ENCODE peak calls at places on chromosome 17, in nine cellular contexts. A is heart right ventricle, M is kidney, Q is HFFc6, P is fibroblast of lung, G is lower leg skin, S is neural progenitor cell, J is choroid plexus epithelial cell, C is foreskin fibroblast. W is an unnamed sample.

GRCh38 chr17:50693041-50693682 is 14.6 kb downstream of the ANKRD40 start:
- DNase-seq in A (no peak), M (no peak), Q (peak), P (peak), G (no peak), S (no peak), J (peak), C (peak), W (no peak)

GRCh38 chr17:2054262-2054739 is 602 bp upstream of the HIC1 start:
- DNase-seq in A (no peak), M (peak), Q (peak), P (peak), G (no peak), S (no peak), J (peak), C (peak), W (no peak)

GRCh38 chr17:73013816-73014663 is 78.4 kb downstream of the SLC39A11 start:
- DNase-seq in A (no peak), M (no peak), Q (peak), P (peak), G (no peak), S (peak), J (peak), C (peak), W (no peak)

GRCh38 chr17:61463068-61463980 is 11.1 kb downstream of the TBX4 start:
- DNase-seq in A (no peak), M (no peak), Q (no peak), P (no peak), G (no peak), S (no peak), J (no peak), C (peak), W (peak)

GRCh38 chr17:47785538-47786123 is 36.0 kb downstream of the OSBPL7 start:
- DNase-seq in A (no peak), M (no peak), Q (no peak), P (peak), G (no peak), S (peak), J (peak), C (peak), W (no peak)

GRCh38 chr17:80760501-80760900 is 215.9 kb downstream of the RPTOR start:
- DNase-seq in A (no peak), M (no peak), Q (no peak), P (no peak), G (no peak), S (no peak), J (no peak), C (no peak), W (no peak)

GRCh38 chr17:43530303-43531081 is 15.6 kb downstream of the ETV4 start:
- DNase-seq in A (peak), M (peak), Q (peak), P (peak), G (no peak), S (peak), J (peak), C (peak), W (peak)

GRCh38 chr17:81998222-81998621 is 20.8 kb downstream of the ASPSCR1 start:
- DNase-seq in A (no peak), M (no peak), Q (no peak), P (no peak), G (no peak), S (no peak), J (no peak), C (no peak), W (no peak)

GRCh38 chr17:45351831-45352230 is 35.0 kb upstream of the MAP3K14 start:
- DNase-seq in A (no peak), M (no peak), Q (no peak), P (no peak), G (no peak), S (no peak), J (no peak), C (no peak), W (no peak)

GRCh38 chr17:51298508-51299371 is 38.4 kb downstream of the UTP18 start:
- DNase-seq in A (no peak), M (no peak), Q (peak), P (peak), G (no peak), S (peak), J (peak), C (peak), W (no peak)

GRCh38 chr17:78661092-78661770 is 84.0 kb upstream of the DNAH17 start:
- DNase-seq in A (no peak), M (no peak), Q (no peak), P (no peak), G (no peak), S (no peak), J (no peak), C (peak), W (peak)

GRCh38 chr17:82273327-82274133 is at the start of gene CSNK1D:
- DNase-seq in A (peak), M (peak), Q (peak), P (peak), G (peak), S (peak), J (peak), C (peak), W (no peak)

GRCh38 chr17:43338886-43339516 is 59.8 kb upstream of the ARL4D start:
- DNase-seq in A (peak), M (peak), Q (peak), P (peak), G (no peak), S (peak), J (peak), C (peak), W (no peak)

GRCh38 chr17:8619294-8619693 is 11.2 kb downstream of the MYH10 start:
- DNase-seq in A (no peak), M (no peak), Q (no peak), P (no peak), G (no peak), S (no peak), J (no peak), C (no peak), W (no peak)

GRCh38 chr17:62848334-62848733 is 40.2 kb upstream of the MARCHF10 start:
- DNase-seq in A (no peak), M (no peak), Q (no peak), P (no peak), G (no peak), S (no peak), J (no peak), C (no peak), W (no peak)

GRCh38 chr17:30378191-30378796 is 433 bp upstream of the CPD start:
- DNase-seq in A (peak), M (peak), Q (no peak), P (no peak), G (no peak), S (peak), J (peak), C (peak), W (no peak)

GRCh38 chr17:4968916-4969550 is 1.4 kb upstream of the SPAG7 start:
- DNase-seq in A (no peak), M (peak), Q (peak), P (peak), G (no peak), S (peak), J (peak), C (peak), W (no peak)

GRCh38 chr17:76408037-76408849 is 23.8 kb downstream of the SPHK1 start:
- DNase-seq in A (peak), M (no peak), Q (peak), P (peak), G (no peak), S (peak), J (peak), C (peak), W (peak)

GRCh38 chr17:83109386-83109785 is 30.0 kb downstream of the METRNL start:
- DNase-seq in A (no peak), M (no peak), Q (no peak), P (no peak), G (no peak), S (no peak), J (no peak), C (no peak), W (no peak)

GRCh38 chr17:22310717-22311686 is 618.7 kb downstream of the KCNJ18 start:
- DNase-seq in A (no peak), M (no peak), Q (no peak), P (no peak), G (no peak), S (no peak), J (no peak), C (no peak), W (no peak)

GRCh38 chr17:79803997-79804855 is 7.3 kb upstream of the CBX8 start:
- DNase-seq in A (no peak), M (no peak), Q (no peak), P (peak), G (no peak), S (peak), J (no peak), C (peak), W (no peak)

DNA sequence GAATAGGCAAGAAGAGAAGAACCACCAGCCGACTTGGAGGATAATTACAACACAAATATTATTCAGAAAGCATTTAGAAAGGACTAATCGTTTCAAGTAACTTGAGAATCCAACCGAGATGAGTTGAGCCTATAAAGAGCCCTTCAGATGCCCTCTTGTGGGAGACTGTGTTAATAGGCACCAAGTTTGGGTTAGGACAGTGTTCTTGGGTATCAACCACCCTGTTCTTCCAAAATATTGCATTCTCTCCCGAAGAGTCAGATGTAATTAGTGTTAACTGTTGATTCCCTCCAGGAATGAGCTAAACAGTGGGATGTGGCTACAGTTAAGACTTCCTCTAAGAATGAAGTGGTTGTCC is 87.8 kb upstream of the NOL11 start:
- DNase-seq in A (no peak), M (no peak), Q (peak), P (peak), G (no peak), S (peak), J (peak), C (peak), W (no peak)
- TF ChIP-seq CTCF in A (peak), M (peak), Q (peak), P (peak), G (no peak), S (peak), J (peak), C (peak), W (peak)

GRCh38 chr17:791807-792206 is 9.7 kb downstream of the MRM3 start:
- DNase-seq in A (no peak), M (peak), Q (no peak), P (no peak), G (no peak), S (no peak), J (no peak), C (no peak), W (peak)
- TF ChIP-seq CTCF in A (no peak), M (no peak), Q (no peak), P (no peak), G (no peak), S (no peak), J (no peak), C (no peak), W (no peak)

GRCh38 chr17:14044702-14045101 is 24.6 kb upstream of the COX10 start:
- DNase-seq in A (no peak), M (no peak), Q (no peak), P (no peak), G (no peak), S (no peak), J (no peak), C (no peak), W (no peak)

GRCh38 chr17:14046978-14047377 is 22.3 kb upstream of the COX10 start:
- DNase-seq in A (no peak), M (no peak), Q (no peak), P (no peak), G (no peak), S (no peak), J (no peak), C (no peak), W (no peak)

GRCh38 chr17:14047591-14047990 is 21.7 kb upstream of the COX10 start:
- DNase-seq in A (no peak), M (no peak), Q (no peak), P (no peak), G (no peak), S (no peak), J (no peak), C (no peak), W (no peak)

GRCh38 chr17:14050616-14051015 is 18.7 kb upstream of the COX10 start:
- DNase-seq in A (no peak), M (no peak), Q (no peak), P (no peak), G (no peak), S (no peak), J (no peak), C (no peak), W (no peak)

GRCh38 chr17:14048169-14048568 is 21.1 kb upstream of the COX10 start:
- DNase-seq in A (no peak), M (no peak), Q (no peak), P (no peak), G (no peak), S (peak), J (no peak), C (peak), W (no peak)
- TF ChIP-seq CTCF in A (no peak), M (no peak), Q (peak), P (peak), G (no peak), S (peak), J (peak), C (no peak), W (peak)

DNA sequence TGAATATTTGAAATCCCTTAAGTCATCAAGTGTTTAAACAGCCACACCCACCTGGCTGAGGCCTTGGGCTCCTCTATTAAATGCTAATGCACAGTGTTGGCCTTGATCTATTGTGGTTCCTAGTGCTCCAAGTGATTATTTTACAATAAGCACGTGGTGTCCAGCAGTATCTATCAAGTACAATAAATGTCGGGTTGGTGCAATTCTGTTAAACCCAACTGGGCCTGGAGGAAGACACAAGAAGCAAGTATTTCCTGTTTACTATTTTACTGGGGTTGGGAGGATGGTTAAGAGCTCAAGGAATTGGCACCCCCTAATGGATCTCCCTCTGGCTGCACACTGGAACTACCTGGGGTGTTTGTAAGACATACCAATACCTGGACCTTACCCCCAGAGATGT is 72.1 kb upstream of the HNF1B start:
- DNase-seq in A (no peak), M (no peak), Q (no peak), P (peak), G (no peak), S (no peak), J (no peak), C (no peak), W (no peak)
- TF ChIP-seq CTCF in A (no peak), M (no peak), Q (no peak), P (no peak), G (no peak), S (no peak), J (peak), C (no peak), W (no peak)

DNA sequence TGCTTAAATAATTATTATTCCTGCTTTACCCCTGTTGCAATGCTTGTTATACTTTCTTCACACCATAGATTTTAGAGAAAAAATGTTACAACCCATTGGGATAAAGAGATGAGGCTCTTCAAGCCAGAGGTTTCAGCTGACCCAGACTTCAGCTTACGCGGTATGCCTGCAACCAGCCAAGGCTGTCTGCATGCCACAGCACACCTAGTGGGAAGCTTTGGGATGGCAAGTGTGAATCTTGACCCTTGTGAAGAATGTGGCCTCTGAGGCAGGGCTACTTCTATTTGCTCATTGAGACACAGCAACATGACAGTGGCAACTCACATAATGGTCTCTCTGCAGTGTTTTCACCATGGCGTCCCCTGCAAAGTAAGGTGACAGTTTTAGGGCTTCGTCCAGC is 193.9 kb upstream of the PIRT start:
- DNase-seq in A (no peak), M (no peak), Q (no peak), P (no peak), G (no peak), S (peak), J (no peak), C (no peak), W (no peak)
- TF ChIP-seq CTCF in A (no peak), M (no peak), Q (peak), P (no peak), G (no peak), S (peak), J (no peak), C (no peak), W (no peak)

W was measured in chondrocyte.